ENCODE peak calls at places on chromosome 4, in nine cellular contexts. T is OCI-LY7, P is cardiac fibroblast, U is astrocyte of the spinal cord, I is mucosa of descending colon, Z is left ventricle myocardium inferior, A is AG10803, N is upper lobe of right lung, G is K562. B is an unnamed sample.

GRCh38 chr4:38785901-38786402 is 3.2 kb upstream of the TLR10 start:
- DNase-seq in T (no peak), P (no peak), G (no peak), U (no peak), Z (no peak), N (peak), A (no peak), I (no peak), B (no peak)

GRCh38 chr4:36310237-36310636 is 28.8 kb downstream of the DTHD1 start:
- DNase-seq in G (no peak), T (no peak), A (no peak), P (no peak), I (no peak), U (no peak), N (no peak), Z (no peak), B (no peak)

GRCh38 chr4:38968668-38969067 is 63.5 kb downstream of the TMEM156 start:
- DNase-seq in N (no peak), U (no peak), I (no peak), A (no peak), T (no peak), G (no peak), Z (no peak), P (no peak), B (no peak)

GRCh38 chr4:100493756-100494155 is 24.1 kb downstream of the EMCN start:
- DNase-seq in G (no peak), Z (no peak), N (no peak), A (peak), T (no peak), I (no peak), P (no peak), U (peak), B (no peak)

GRCh38 chr4:128163177-128164117 is 102.3 kb downstream of the LARP1B start:
- DNase-seq in T (no peak), G (no peak), Z (no peak), A (peak), P (peak), N (no peak), U (peak), I (no peak), B (peak)

GRCh38 chr4:35559559-35560365 is 684.6 kb downstream of the ARAP2 start:
- DNase-seq in I (no peak), T (no peak), Z (no peak), P (no peak), U (peak), N (peak), G (no peak), A (no peak), B (no peak)

GRCh38 chr4:73917081-73917501 is 47.9 kb downstream of the CXCL1 start:
- DNase-seq in P (peak), Z (no peak), G (no peak), T (no peak), A (peak), I (no peak), N (no peak), U (peak), B (peak)

GRCh38 chr4:683982-684571 is 4.9 kb downstream of the SLC49A3 start:
- DNase-seq in U (peak), N (peak), G (peak), T (peak), P (peak), A (peak), Z (peak), I (peak), B (no peak)

GRCh38 chr4:156295676-156296075 is 342.0 kb upstream of the CTSO start:
- DNase-seq in P (peak), N (no peak), U (no peak), T (no peak), A (no peak), Z (no peak), I (no peak), G (no peak), B (no peak)

GRCh38 chr4:129138762-129139496 is 43.0 kb downstream of the C4orf33 start:
- DNase-seq in Z (no peak), G (no peak), I (no peak), T (no peak), P (no peak), N (no peak), A (no peak), U (no peak), B (no peak)

GRCh38 chr4:113248320-113248719 is 198.9 kb downstream of the ANK2 start:
- DNase-seq in P (no peak), N (no peak), I (no peak), U (no peak), A (no peak), Z (no peak), T (no peak), G (no peak), B (no peak)

GRCh38 chr4:2887343-2887742 is 43.7 kb downstream of the ADD1 start:
- DNase-seq in N (no peak), P (no peak), Z (no peak), U (no peak), T (no peak), A (no peak), G (no peak), I (no peak), B (no peak)

GRCh38 chr4:1978226-1978625 is 30.5 kb downstream of the NELFA start:
- DNase-seq in P (no peak), I (no peak), G (no peak), U (no peak), A (no peak), T (no peak), Z (no peak), N (peak), B (no peak)

GRCh38 chr4:47913858-47914218 is 545 bp downstream of the NFXL1 start:
- DNase-seq in N (peak), A (no peak), T (peak), Z (peak), G (peak), P (peak), I (peak), U (peak), B (no peak)

GRCh38 chr4:117466388-117466787 is 381.0 kb upstream of the TRAM1L1 start:
- DNase-seq in Z (no peak), T (no peak), P (no peak), I (no peak), N (no peak), U (no peak), A (no peak), G (no peak), B (no peak)

GRCh38 chr4:77859256-77859655 is 3.4 kb upstream of the MRPL1 start:
- DNase-seq in A (no peak), I (no peak), N (no peak), T (no peak), P (no peak), Z (no peak), U (no peak), G (no peak), B (no peak)

GRCh38 chr4:44629280-44629866 is 22.1 kb downstream of the YIPF7 start:
- DNase-seq in I (no peak), G (peak), P (peak), Z (no peak), U (peak), N (no peak), A (peak), T (peak), B (peak)

GRCh38 chr4:180057891-180058643 is 2185.1 kb upstream of the TENM3 start:
- DNase-seq in T (no peak), G (no peak), U (peak), I (peak), Z (no peak), P (peak), N (peak), A (no peak), B (no peak)

GRCh38 chr4:86356831-86357230 is 3.0 kb downstream of the MAPK10 start:
- DNase-seq in I (no peak), U (no peak), A (no peak), N (no peak), Z (no peak), P (no peak), T (no peak), G (no peak), B (no peak)

GRCh38 chr4:163693776-163694175 is 199.3 kb downstream of the TMA16 start:
- DNase-seq in U (peak), G (no peak), Z (no peak), T (no peak), N (no peak), P (no peak), A (no peak), I (no peak), B (no peak)

GRCh38 chr4:83112239-83112638 is 2.3 kb downstream of the PLAC8 start:
- DNase-seq in G (no peak), A (no peak), I (no peak), N (no peak), P (no peak), Z (no peak), T (peak), U (no peak), B (no peak)

GRCh38 chr4:46975841-46976551 is 17.4 kb downstream of the GABRA4 start:
- DNase-seq in P (no peak), G (no peak), U (no peak), N (no peak), I (no peak), A (no peak), T (no peak), Z (no peak), B (no peak)

GRCh38 chr4:10461850-10462400 is 4.7 kb upstream of the ZNF518B start:
- DNase-seq in T (no peak), U (no peak), Z (no peak), P (no peak), N (no peak), A (no peak), G (no peak), I (no peak), B (no peak)

GRCh38 chr4:112167790-112168189 is 22.5 kb downstream of the FAM241A start:
- DNase-seq in U (no peak), G (no peak), T (peak), P (no peak), N (no peak), I (no peak), A (no peak), Z (no peak), B (no peak)

GRCh38 chr4:185202984-185203379 is 818 bp downstream of the CFAP97 start:
- DNase-seq in Z (no peak), N (no peak), P (no peak), T (no peak), I (no peak), G (no peak), U (no peak), A (no peak), B (no peak)

GRCh38 chr4:40848251-40848650 is 98.5 kb downstream of the NSUN7 start:
- DNase-seq in G (no peak), N (no peak), T (no peak), Z (no peak), U (no peak), P (no peak), A (no peak), I (no peak), B (no peak)

GRCh38 chr4:128107766-128108165 is 46.7 kb downstream of the LARP1B start:
- DNase-seq in A (peak), G (no peak), Z (no peak), I (no peak), N (no peak), T (no peak), U (peak), P (peak), B (peak)

GRCh38 chr4:162164881-162165528 is 1.2 kb upstream of the FSTL5 start:
- DNase-seq in T (no peak), I (no peak), N (no peak), G (no peak), Z (no peak), U (peak), A (no peak), P (no peak), B (no peak)

GRCh38 chr4:148312996-148313490 is 129.2 kb downstream of the NR3C2 start:
- DNase-seq in P (no peak), I (no peak), Z (no peak), T (no peak), G (no peak), A (no peak), U (no peak), N (no peak), B (no peak)

GRCh38 chr4:138241281-138242075 is 671 bp downstream of the SLC7A11 start:
- DNase-seq in I (no peak), G (peak), A (peak), N (no peak), T (peak), Z (no peak), U (peak), P (peak), B (no peak)

GRCh38 chr4:138239496-138239895 is 2.7 kb downstream of the SLC7A11 start:
- DNase-seq in N (no peak), G (no peak), U (no peak), A (no peak), I (no peak), T (no peak), Z (no peak), P (no peak), B (no peak)

GRCh38 chr4:138243369-138243768 is 1.2 kb upstream of the SLC7A11 start:
- DNase-seq in A (no peak), N (no peak), G (no peak), P (no peak), Z (no peak), I (no peak), U (peak), T (no peak), B (no peak)

GRCh38 chr4:138242830-138243149 is 641 bp upstream of the SLC7A11 start:
- DNase-seq in G (no peak), P (no peak), T (no peak), N (no peak), Z (no peak), I (no peak), U (no peak), A (no peak), B (no peak)

DNA sequence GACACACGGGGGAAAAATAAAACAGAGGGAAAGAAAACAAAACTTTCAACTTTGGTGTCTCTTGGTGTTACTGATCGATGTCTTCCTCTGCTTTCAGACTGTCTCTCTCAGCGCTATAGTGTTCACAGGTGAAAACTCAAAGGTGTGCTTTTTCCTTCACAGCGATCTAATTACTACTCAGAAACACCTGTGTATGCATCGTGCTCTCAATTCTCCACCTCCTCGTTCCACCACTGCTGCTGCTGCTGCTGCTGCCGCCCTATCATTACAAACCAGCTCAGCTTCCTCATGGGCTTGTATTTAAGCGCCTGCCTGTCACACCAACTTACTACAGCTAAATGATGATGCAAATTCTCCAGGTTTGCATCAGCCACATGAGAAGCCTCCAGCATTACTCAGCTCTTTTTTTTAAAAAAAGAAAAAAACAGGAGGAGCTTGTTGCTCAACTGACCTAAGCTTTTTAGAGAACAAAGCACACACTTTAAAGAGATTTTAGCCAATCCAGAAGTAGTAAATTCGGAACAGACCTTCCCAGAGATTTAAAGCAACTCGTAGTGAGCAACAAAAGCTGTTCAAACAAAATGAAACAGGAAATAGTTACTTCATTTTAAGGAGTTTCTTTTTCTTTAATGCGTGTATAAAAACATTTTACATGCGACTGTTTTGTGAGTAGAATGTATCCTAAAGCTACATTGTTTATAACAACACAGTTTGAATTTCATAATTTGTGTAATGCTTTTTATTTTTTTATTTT is at the start of gene SLC7A11:
- DNase-seq in I (peak), T (peak), A (peak), Z (no peak), U (peak), G (peak), N (no peak), P (peak), B (peak)
- TF ChIP-seq CTCF in I (peak), T (no peak), A (no peak), Z (no peak), U (no peak), G (no peak), N (no peak), P (no peak), B (peak)

GRCh38 chr4:146243141-146243882 is 29.0 kb downstream of the REELD1 start:
- DNase-seq in A (no peak), I (no peak), P (no peak), Z (peak), N (peak), T (peak), U (no peak), G (peak), B (no peak)
- H3K4me3 ChIP-seq in A (no peak), I (no peak), P (no peak), Z (peak), N (no peak), T (no peak), U (no peak), G (no peak), B (no peak)

GRCh38 chr4:12697970-12698369 is 786.2 kb downstream of the RAB28 start:
- DNase-seq in I (no peak), U (no peak), N (no peak), A (no peak), Z (no peak), T (no peak), G (no peak), P (no peak), B (no peak)
- TF ChIP-seq CTCF in I (no peak), U (no peak), N (no peak), A (no peak), Z (no peak), T (no peak), G (no peak), P (no peak), B (no peak)

GRCh38 chr4:151471728-151472127 is 62.8 kb downstream of the FHIP1A start:
- DNase-seq in A (no peak), U (no peak), I (no peak), Z (no peak), T (no peak), G (no peak), N (no peak), P (no peak), B (no peak)

GRCh38 chr4:151472711-151473110 is 63.7 kb downstream of the FHIP1A start:
- DNase-seq in P (no peak), I (no peak), Z (no peak), N (no peak), T (no peak), G (no peak), U (no peak), A (peak), B (no peak)

GRCh38 chr4:151472297-151472696 is 63.3 kb downstream of the FHIP1A start:
- DNase-seq in U (no peak), I (no peak), A (no peak), T (no peak), N (no peak), G (no peak), Z (no peak), P (no peak), B (no peak)

GRCh38 chr4:151473521-151474097 is 64.6 kb downstream of the FHIP1A start:
- DNase-seq in Z (no peak), G (no peak), U (no peak), N (no peak), A (no peak), I (no peak), P (no peak), T (no peak), B (no peak)

DNA sequence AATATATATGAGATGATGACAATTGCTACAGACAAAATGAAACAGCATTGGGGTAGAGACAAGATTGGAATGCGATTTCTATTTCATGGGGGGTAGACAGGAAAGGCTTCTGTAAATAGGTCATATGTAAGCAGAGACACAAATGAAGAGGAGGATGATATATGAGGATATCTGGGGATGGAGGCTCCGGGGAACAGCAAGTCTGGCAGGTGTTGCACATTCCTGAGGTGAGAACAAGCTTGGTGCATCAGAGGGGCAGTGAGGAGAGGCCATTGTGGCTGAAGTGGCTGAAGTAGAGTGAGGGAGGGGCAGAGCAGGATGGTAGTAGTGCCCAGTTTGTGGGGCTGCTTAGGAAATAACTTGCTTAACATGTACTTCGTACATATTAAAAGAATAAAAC is 66.4 kb downstream of the FHIP1A start:
- DNase-seq in Z (no peak), P (no peak), A (peak), G (no peak), N (no peak), I (no peak), U (peak), T (no peak), B (no peak)
- H3K4me3 ChIP-seq in Z (no peak), P (no peak), A (no peak), G (no peak), N (no peak), I (no peak), U (no peak), T (no peak), B (no peak)

B was measured in AG09309.